ENCODE peak calls at places on chromosomes 3 and 15, in ten cellular contexts. One of them, this sample, is unnamed. For H3K4me1, the result is how much of the 10 kb centered on the place peaks cover.

GRCh38 chr3:172478116-172478515 is 29.9 kb upstream of the GHSR start:
- DNase-seq in left lung: no peak
- DNase-seq in neuronal stem cell: no peak
- DNase-seq in Karpas-422: no peak
- DNase-seq in CD8-positive, alpha-beta memory T cell: no peak
- DNase-seq in sigmoid colon: no peak
- DNase-seq in IMR-90: no peak
- DNase-seq in CD8-positive, alpha-beta T cell: no peak
- DNase-seq in Panc1: no peak
- DNase-seq in uterus: no peak
- DNase-seq in this sample: no peak

GRCh38 chr15:72341361-72341760 is 21.4 kb upstream of the CELF6 start:
- DNase-seq in left lung: no peak
- DNase-seq in neuronal stem cell: peak
- DNase-seq in Karpas-422: no peak
- DNase-seq in CD8-positive, alpha-beta memory T cell: no peak
- DNase-seq in sigmoid colon: no peak
- DNase-seq in IMR-90: no peak
- DNase-seq in CD8-positive, alpha-beta T cell: no peak
- DNase-seq in Panc1: no peak
- DNase-seq in uterus: no peak
- DNase-seq in this sample: no peak

GRCh38 chr3:112124901-112125607 is 8.0 kb downstream of the GCSAM start:
- DNase-seq in left lung: no peak
- DNase-seq in neuronal stem cell: no peak
- DNase-seq in Karpas-422: peak
- DNase-seq in CD8-positive, alpha-beta memory T cell: no peak
- DNase-seq in sigmoid colon: no peak
- DNase-seq in IMR-90: no peak
- DNase-seq in CD8-positive, alpha-beta T cell: no peak
- DNase-seq in Panc1: no peak
- DNase-seq in uterus: no peak
- DNase-seq in this sample: no peak

GRCh38 chr3:170636609-170637008 is 50.7 kb upstream of the SLC7A14 start:
- DNase-seq in left lung: no peak
- DNase-seq in neuronal stem cell: no peak
- DNase-seq in Karpas-422: no peak
- DNase-seq in CD8-positive, alpha-beta memory T cell: no peak
- DNase-seq in sigmoid colon: no peak
- DNase-seq in IMR-90: no peak
- DNase-seq in CD8-positive, alpha-beta T cell: no peak
- DNase-seq in Panc1: no peak
- DNase-seq in uterus: no peak
- DNase-seq in this sample: no peak

GRCh38 chr3:64400706-64401105 is 175.4 kb upstream of the PRICKLE2 start:
- DNase-seq in left lung: no peak
- DNase-seq in neuronal stem cell: no peak
- DNase-seq in Karpas-422: no peak
- DNase-seq in CD8-positive, alpha-beta memory T cell: no peak
- DNase-seq in sigmoid colon: no peak
- DNase-seq in IMR-90: no peak
- DNase-seq in CD8-positive, alpha-beta T cell: no peak
- DNase-seq in Panc1: no peak
- DNase-seq in uterus: no peak
- DNase-seq in this sample: no peak

GRCh38 chr3:149559989-149560388 is 85.5 kb downstream of the TM4SF4 start:
- DNase-seq in left lung: no peak
- DNase-seq in neuronal stem cell: no peak
- DNase-seq in Karpas-422: no peak
- DNase-seq in CD8-positive, alpha-beta memory T cell: no peak
- DNase-seq in sigmoid colon: no peak
- DNase-seq in IMR-90: no peak
- DNase-seq in CD8-positive, alpha-beta T cell: no peak
- DNase-seq in Panc1: no peak
- DNase-seq in uterus: no peak
- DNase-seq in this sample: no peak

GRCh38 chr3:27310693-27311092 is 58.5 kb downstream of the NEK10 start:
- DNase-seq in left lung: no peak
- DNase-seq in neuronal stem cell: no peak
- DNase-seq in Karpas-422: no peak
- DNase-seq in CD8-positive, alpha-beta memory T cell: no peak
- DNase-seq in sigmoid colon: no peak
- DNase-seq in IMR-90: no peak
- DNase-seq in CD8-positive, alpha-beta T cell: no peak
- DNase-seq in Panc1: no peak
- DNase-seq in uterus: no peak
- DNase-seq in this sample: no peak

GRCh38 chr3:46479696-46480095 is 15.0 kb upstream of the LTF start:
- DNase-seq in left lung: no peak
- DNase-seq in neuronal stem cell: no peak
- DNase-seq in Karpas-422: no peak
- DNase-seq in CD8-positive, alpha-beta memory T cell: no peak
- DNase-seq in sigmoid colon: no peak
- DNase-seq in IMR-90: peak
- DNase-seq in CD8-positive, alpha-beta T cell: no peak
- DNase-seq in Panc1: no peak
- DNase-seq in uterus: no peak
- DNase-seq in this sample: no peak

GRCh38 chr15:85498471-85498870 is 118.1 kb downstream of the AKAP13 start:
- DNase-seq in left lung: no peak
- DNase-seq in neuronal stem cell: no peak
- DNase-seq in Karpas-422: no peak
- DNase-seq in CD8-positive, alpha-beta memory T cell: no peak
- DNase-seq in sigmoid colon: no peak
- DNase-seq in IMR-90: no peak
- DNase-seq in CD8-positive, alpha-beta T cell: no peak
- DNase-seq in Panc1: no peak
- DNase-seq in uterus: no peak
- DNase-seq in this sample: no peak

GRCh38 chr3:117549716-117550115 is 840.1 kb downstream of the TUSC7 start:
- DNase-seq in left lung: no peak
- DNase-seq in neuronal stem cell: no peak
- DNase-seq in Karpas-422: no peak
- DNase-seq in CD8-positive, alpha-beta memory T cell: no peak
- DNase-seq in sigmoid colon: no peak
- DNase-seq in IMR-90: no peak
- DNase-seq in CD8-positive, alpha-beta T cell: no peak
- DNase-seq in Panc1: no peak
- DNase-seq in uterus: no peak
- DNase-seq in this sample: no peak

GRCh38 chr3:21036888-21037287 is 714.1 kb downstream of the ZNF385D start:
- DNase-seq in left lung: no peak
- DNase-seq in neuronal stem cell: no peak
- DNase-seq in Karpas-422: no peak
- DNase-seq in CD8-positive, alpha-beta memory T cell: no peak
- DNase-seq in sigmoid colon: no peak
- DNase-seq in IMR-90: no peak
- DNase-seq in CD8-positive, alpha-beta T cell: no peak
- DNase-seq in Panc1: no peak
- DNase-seq in uterus: no peak
- DNase-seq in this sample: no peak

GRCh38 chr15:63093486-63094205 is 28.0 kb upstream of the LACTB start:
- DNase-seq in left lung: peak
- DNase-seq in neuronal stem cell: peak
- DNase-seq in Karpas-422: peak
- DNase-seq in CD8-positive, alpha-beta memory T cell: peak
- DNase-seq in sigmoid colon: peak
- DNase-seq in IMR-90: peak
- DNase-seq in CD8-positive, alpha-beta T cell: peak
- DNase-seq in Panc1: peak
- DNase-seq in uterus: peak
- DNase-seq in this sample: peak

GRCh38 chr15:70266412-70267089 is 168.8 kb upstream of the TLE3 start:
- DNase-seq in left lung: peak
- DNase-seq in neuronal stem cell: no peak
- DNase-seq in Karpas-422: no peak
- DNase-seq in CD8-positive, alpha-beta memory T cell: no peak
- DNase-seq in sigmoid colon: peak
- DNase-seq in IMR-90: no peak
- DNase-seq in CD8-positive, alpha-beta T cell: no peak
- DNase-seq in Panc1: no peak
- DNase-seq in uterus: peak
- DNase-seq in this sample: peak
- H3K4me1 ChIP-seq in left lung: under half
- H3K4me1 ChIP-seq in neuronal stem cell: under half
- H3K4me1 ChIP-seq in Karpas-422: half or more
- H3K4me1 ChIP-seq in CD8-positive, alpha-beta memory T cell: under half
- H3K4me1 ChIP-seq in sigmoid colon: under half
- H3K4me1 ChIP-seq in IMR-90: under half
- H3K4me1 ChIP-seq in CD8-positive, alpha-beta T cell: under half
- H3K4me1 ChIP-seq in Panc1: under half
- H3K4me1 ChIP-seq in uterus: under half
- H3K4me1 ChIP-seq in this sample: under half

GRCh38 chr3:3071136-3071535 is 39.0 kb downstream of the IL5RA start:
- DNase-seq in left lung: no peak
- DNase-seq in neuronal stem cell: no peak
- DNase-seq in Karpas-422: no peak
- DNase-seq in CD8-positive, alpha-beta memory T cell: no peak
- DNase-seq in sigmoid colon: no peak
- DNase-seq in IMR-90: no peak
- DNase-seq in CD8-positive, alpha-beta T cell: no peak
- DNase-seq in Panc1: no peak
- DNase-seq in uterus: no peak
- DNase-seq in this sample: no peak
- H3K4me1 ChIP-seq in left lung: under half
- H3K4me1 ChIP-seq in neuronal stem cell: under half
- H3K4me1 ChIP-seq in Karpas-422: under half
- H3K4me1 ChIP-seq in CD8-positive, alpha-beta memory T cell: under half
- H3K4me1 ChIP-seq in sigmoid colon: under half
- H3K4me1 ChIP-seq in IMR-90: under half
- H3K4me1 ChIP-seq in CD8-positive, alpha-beta T cell: under half
- H3K4me1 ChIP-seq in Panc1: under half
- H3K4me1 ChIP-seq in uterus: under half
- H3K4me1 ChIP-seq in this sample: under half

GRCh38 chr15:39365873-39366272 is 215.0 kb upstream of the THBS1 start:
- DNase-seq in left lung: no peak
- DNase-seq in neuronal stem cell: no peak
- DNase-seq in Karpas-422: no peak
- DNase-seq in CD8-positive, alpha-beta memory T cell: no peak
- DNase-seq in sigmoid colon: no peak
- DNase-seq in IMR-90: no peak
- DNase-seq in CD8-positive, alpha-beta T cell: no peak
- DNase-seq in Panc1: no peak
- DNase-seq in uterus: no peak
- DNase-seq in this sample: no peak

GRCh38 chr15:39365161-39365560 is 215.7 kb upstream of the THBS1 start:
- DNase-seq in left lung: no peak
- DNase-seq in neuronal stem cell: no peak
- DNase-seq in Karpas-422: no peak
- DNase-seq in CD8-positive, alpha-beta memory T cell: no peak
- DNase-seq in sigmoid colon: no peak
- DNase-seq in IMR-90: peak
- DNase-seq in CD8-positive, alpha-beta T cell: no peak
- DNase-seq in Panc1: no peak
- DNase-seq in uterus: no peak
- DNase-seq in this sample: no peak

GRCh38 chr15:39363761-39364586 is 216.9 kb upstream of the THBS1 start:
- DNase-seq in left lung: no peak
- DNase-seq in neuronal stem cell: no peak
- DNase-seq in Karpas-422: no peak
- DNase-seq in CD8-positive, alpha-beta memory T cell: no peak
- DNase-seq in sigmoid colon: no peak
- DNase-seq in IMR-90: no peak
- DNase-seq in CD8-positive, alpha-beta T cell: no peak
- DNase-seq in Panc1: no peak
- DNase-seq in uterus: no peak
- DNase-seq in this sample: no peak

GRCh38 chr15:39362832-39363561 is 217.9 kb upstream of the THBS1 start:
- DNase-seq in left lung: no peak
- DNase-seq in neuronal stem cell: no peak
- DNase-seq in Karpas-422: no peak
- DNase-seq in CD8-positive, alpha-beta memory T cell: no peak
- DNase-seq in sigmoid colon: no peak
- DNase-seq in IMR-90: peak
- DNase-seq in CD8-positive, alpha-beta T cell: no peak
- DNase-seq in Panc1: no peak
- DNase-seq in uterus: no peak
- DNase-seq in this sample: no peak

DNA sequence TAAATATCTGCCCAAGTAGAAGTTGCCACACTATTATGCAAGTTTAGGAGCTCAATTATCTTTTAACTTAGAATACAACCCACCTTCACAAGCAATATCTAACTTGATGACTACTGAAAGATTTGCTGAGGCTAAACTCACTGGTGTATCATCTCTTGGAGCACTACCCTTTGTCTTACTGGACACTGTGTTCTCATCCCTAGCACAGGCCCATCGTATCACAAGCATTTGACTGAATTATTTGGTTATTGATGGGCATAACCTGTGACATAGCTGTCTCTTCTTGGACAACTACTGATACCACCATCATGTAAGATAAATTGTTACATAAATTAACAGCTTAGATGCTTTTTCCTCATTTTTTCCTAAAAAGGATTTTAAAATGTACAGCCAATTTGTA is 216.2 kb upstream of the THBS1 start:
- DNase-seq in left lung: no peak
- DNase-seq in neuronal stem cell: no peak
- DNase-seq in Karpas-422: no peak
- DNase-seq in CD8-positive, alpha-beta memory T cell: no peak
- DNase-seq in sigmoid colon: no peak
- DNase-seq in IMR-90: no peak
- DNase-seq in CD8-positive, alpha-beta T cell: no peak
- DNase-seq in Panc1: no peak
- DNase-seq in uterus: no peak
- DNase-seq in this sample: no peak
- H3K4me1 ChIP-seq in left lung: under half
- H3K4me1 ChIP-seq in neuronal stem cell: under half
- H3K4me1 ChIP-seq in Karpas-422: under half
- H3K4me1 ChIP-seq in CD8-positive, alpha-beta memory T cell: under half
- H3K4me1 ChIP-seq in sigmoid colon: under half
- H3K4me1 ChIP-seq in IMR-90: under half
- H3K4me1 ChIP-seq in CD8-positive, alpha-beta T cell: under half
- H3K4me1 ChIP-seq in Panc1: under half
- H3K4me1 ChIP-seq in uterus: under half
- H3K4me1 ChIP-seq in this sample: under half

DNA sequence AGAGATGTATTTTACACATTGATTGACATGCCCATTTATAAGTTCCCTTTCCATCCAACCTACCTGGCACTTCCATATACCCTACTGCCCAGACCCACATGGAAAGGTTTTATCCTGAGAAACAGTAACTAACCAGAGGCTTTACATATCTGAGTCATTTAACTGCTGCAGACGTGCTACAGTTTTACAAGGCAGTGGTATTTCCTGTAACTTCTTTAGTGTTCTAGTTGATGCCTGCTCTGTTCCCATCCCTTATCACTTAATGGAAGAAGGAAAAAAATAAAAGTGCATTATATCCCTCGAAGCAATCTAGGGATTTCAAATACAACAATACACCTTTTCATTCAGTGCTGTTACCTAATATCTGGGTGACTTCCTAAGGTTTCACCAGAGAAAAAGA is 107.1 kb downstream of the TMCO5A start:
- DNase-seq in left lung: no peak
- DNase-seq in neuronal stem cell: no peak
- DNase-seq in Karpas-422: no peak
- DNase-seq in CD8-positive, alpha-beta memory T cell: no peak
- DNase-seq in sigmoid colon: no peak
- DNase-seq in IMR-90: peak
- DNase-seq in CD8-positive, alpha-beta T cell: no peak
- DNase-seq in Panc1: no peak
- DNase-seq in uterus: no peak
- DNase-seq in this sample: no peak
- H3K4me1 ChIP-seq in left lung: under half
- H3K4me1 ChIP-seq in neuronal stem cell: under half
- H3K4me1 ChIP-seq in Karpas-422: under half
- H3K4me1 ChIP-seq in CD8-positive, alpha-beta memory T cell: under half
- H3K4me1 ChIP-seq in sigmoid colon: under half
- H3K4me1 ChIP-seq in IMR-90: under half
- H3K4me1 ChIP-seq in CD8-positive, alpha-beta T cell: under half
- H3K4me1 ChIP-seq in Panc1: under half
- H3K4me1 ChIP-seq in uterus: under half
- H3K4me1 ChIP-seq in this sample: under half